ENCODE peak calls at places on chromosomes 13 and 19, in nine cellular contexts. G is tibial nerve, W is prostate gland, T is mammary epithelial cell, E is astrocyte of the spinal cord, V is AG04449, Y is IMR-90, B is PC-3, U is cardiac fibroblast. F is an unnamed sample.

GRCh38 chr19:56837492-56837891 is 3.0 kb downstream of the PEG3 start:
- DNase-seq in G (peak; percentile 45), W (peak; percentile 63), T (peak; percentile 1), E (peak; percentile 0), V (no peak), Y (no peak), B (peak; percentile 65), U (no peak), F (no peak)

GRCh38 chr19:368624-369020 is 24.0 kb upstream of the MIER2 start:
- DNase-seq in G (no peak), W (no peak), T (no peak), E (no peak), V (no peak), Y (no peak), B (no peak), U (no peak), F (no peak)

GRCh38 chr19:41367848-41368301 is 3.9 kb upstream of the B9D2 start:
- DNase-seq in G (no peak), W (no peak), T (peak; percentile 91), E (peak; percentile 93), V (peak; percentile 88), Y (peak; percentile 96), B (peak; percentile 78), U (peak; percentile 92), F (peak; percentile 96)

GRCh38 chr19:14901675-14902260 is 15.8 kb upstream of the OR7A17 start:
- DNase-seq in G (no peak), W (no peak), T (peak; percentile 17), E (no peak), V (no peak), Y (no peak), B (peak; percentile 64), U (no peak), F (peak; percentile 1)

GRCh38 chr19:48271531-48272151 is 1.8 kb downstream of the ZNF114 start:
- DNase-seq in G (no peak), W (no peak), T (peak; percentile 47), E (peak; percentile 46), V (no peak), Y (peak; percentile 35), B (peak; percentile 23), U (peak; percentile 59), F (peak; percentile 50)

GRCh38 chr13:97222934-97223710 is 989 bp downstream of the MBNL2 start:
- DNase-seq in G (no peak), W (no peak), T (no peak), E (no peak), V (no peak), Y (no peak), B (peak; percentile 34), U (peak; percentile 24), F (peak; percentile 38)

GRCh38 chr13:37617162-37617561 is 18.6 kb upstream of the POSTN start:
- DNase-seq in G (no peak), W (no peak), T (peak; percentile 24), E (peak; percentile 76), V (peak; percentile 91), Y (peak; percentile 80), B (peak; percentile 39), U (peak; percentile 92), F (peak; percentile 90)

GRCh38 chr19:13334801-13335481 is 171.3 kb downstream of the CACNA1A start:
- DNase-seq in G (no peak), W (no peak), T (no peak), E (no peak), V (no peak), Y (no peak), B (peak; percentile 13), U (no peak), F (no peak)

GRCh38 chr13:61255035-61255796 is 160.4 kb downstream of the PCDH20 start:
- DNase-seq in G (no peak), W (no peak), T (no peak), E (peak; percentile 8), V (no peak), Y (no peak), B (peak; percentile 40), U (peak; percentile 7), F (no peak)

GRCh38 chr19:3047307-3048189 is 14.7 kb downstream of the TLE5 start:
- DNase-seq in G (peak; percentile 93), W (peak; percentile 96), T (peak; percentile 42), E (peak; percentile 69), V (no peak), Y (peak; percentile 63), B (peak; percentile 58), U (peak; percentile 77), F (peak; percentile 69)

GRCh38 chr13:111153977-111154332 is 38.8 kb downstream of the ARHGEF7 start:
- DNase-seq in G (peak; percentile 15), W (peak; percentile 23), T (no peak), E (no peak), V (no peak), Y (no peak), B (peak; percentile 23), U (peak; percentile 52), F (no peak)

GRCh38 chr13:113119822-113120189 is 2.8 kb upstream of the F10 start:
- DNase-seq in G (no peak), W (no peak), T (no peak), E (no peak), V (no peak), Y (no peak), B (no peak), U (no peak), F (no peak)

GRCh38 chr13:44573790-44574465 is 2.2 kb downstream of the TSC22D1 start:
- DNase-seq in G (no peak), W (peak; percentile 28), T (peak; percentile 28), E (peak; percentile 83), V (no peak), Y (peak; percentile 67), B (peak; percentile 56), U (peak; percentile 35), F (peak; percentile 66)

GRCh38 chr13:98584668-98585397 is 7.9 kb upstream of the STK24 start:
- DNase-seq in G (no peak), W (no peak), T (peak; percentile 60), E (no peak), V (no peak), Y (no peak), B (no peak), U (no peak), F (no peak)

GRCh38 chr13:111954681-111955411 is 112.1 kb upstream of the SOX1 start:
- DNase-seq in G (no peak), W (no peak), T (no peak), E (no peak), V (no peak), Y (no peak), B (peak; percentile 4), U (no peak), F (no peak)

GRCh38 chr13:79681069-79681468 is 200.1 kb downstream of the NDFIP2 start:
- DNase-seq in G (no peak), W (no peak), T (peak; percentile 75), E (no peak), V (no peak), Y (no peak), B (peak; percentile 35), U (no peak), F (no peak)

GRCh38 chr13:39779337-39780270 is 124.1 kb downstream of the COG6 start:
- DNase-seq in G (peak; percentile 21), W (no peak), T (no peak), E (peak; percentile 40), V (no peak), Y (peak; percentile 36), B (peak; percentile 39), U (peak; percentile 77), F (peak; percentile 49)

GRCh38 chr19:41998246-41999020 is 4.4 kb upstream of the ATP1A3 start:
- DNase-seq in G (no peak), W (no peak), T (no peak), E (no peak), V (no peak), Y (peak; percentile 39), B (peak; percentile 38), U (peak; percentile 47), F (peak; percentile 27)

GRCh38 chr13:100209857-100210580 is 121.1 kb downstream of the PCCA start:
- DNase-seq in G (no peak), W (no peak), T (peak; percentile 76), E (peak; percentile 75), V (no peak), Y (peak; percentile 82), B (peak; percentile 67), U (peak; percentile 75), F (peak; percentile 84)

GRCh38 chr13:103883152-103883551 is 816.9 kb upstream of the SLC10A2 start:
- DNase-seq in G (peak; percentile 75), W (peak; percentile 92), T (peak; percentile 89), E (peak; percentile 96), V (peak; percentile 71), Y (peak; percentile 95), B (peak; percentile 97), U (peak; percentile 97), F (peak; percentile 64)
- H3K4me3 ChIP-seq in G (no peak overlapping the region), W (no peak overlapping the region), T (no peak overlapping the region), E (peak overlapping the region; percentile 13), V (peak overlapping the region; percentile 4), Y (no peak overlapping the region), B (peak overlapping the region; percentile 46), U (no peak overlapping the region), F (peak overlapping the region; percentile 15)

GRCh38 chr13:24671367-24672117 is 8.7 kb upstream of the ATP12A start:
- DNase-seq in G (peak; percentile 50), W (peak; percentile 36), T (peak; percentile 87), E (peak; percentile 64), V (peak; percentile 65), Y (peak; percentile 72), B (peak; percentile 86), U (peak; percentile 84), F (peak; percentile 85)
- TF ChIP-seq CTCF in G (peak; percentile 50), W (peak; percentile 43), T (peak; percentile 61), E (peak; percentile 78), V (peak; percentile 72), Y (peak; percentile 70), B (peak; percentile 75), U (peak; percentile 71), F (peak; percentile 81)

GRCh38 chr19:49559928-49560327 is 20.4 kb downstream of the NOSIP start:
- DNase-seq in G (no peak), W (no peak), T (no peak), E (no peak), V (no peak), Y (no peak), B (no peak), U (no peak), F (no peak)

GRCh38 chr19:49560358-49560900 is 19.9 kb downstream of the NOSIP start:
- DNase-seq in G (peak; percentile 61), W (no peak), T (no peak), E (no peak), V (no peak), Y (no peak), B (no peak), U (no peak), F (no peak)

GRCh38 chr19:49557641-49558325 is 22.6 kb downstream of the NOSIP start:
- DNase-seq in G (no peak), W (no peak), T (no peak), E (no peak), V (no peak), Y (no peak), B (no peak), U (no peak), F (no peak)

GRCh38 chr19:49559443-49559842 is 20.9 kb downstream of the NOSIP start:
- DNase-seq in G (no peak), W (no peak), T (no peak), E (no peak), V (no peak), Y (no peak), B (no peak), U (no peak), F (no peak)

GRCh38 chr19:49558591-49558990 is 21.8 kb downstream of the NOSIP start:
- DNase-seq in G (no peak), W (no peak), T (no peak), E (no peak), V (no peak), Y (no peak), B (no peak), U (no peak), F (no peak)
- H3K4me3 ChIP-seq in G (no peak overlapping the region), W (no peak overlapping the region), T (no peak overlapping the region), E (no peak overlapping the region), V (no peak overlapping the region), Y (no peak overlapping the region), B (no peak overlapping the region), U (no peak overlapping the region), F (no peak overlapping the region)

GRCh38 chr13:87777395-87777794 is 106.2 kb downstream of the SLITRK5 start:
- DNase-seq in G (no peak), W (no peak), T (no peak), E (peak; percentile 34), V (no peak), Y (no peak), B (peak; percentile 11), U (no peak), F (no peak)
- TF ChIP-seq CTCF in G (no peak), W (no peak), T (no peak), E (no peak), V (no peak), Y (no peak), B (peak; percentile 17), U (no peak), F (no peak)